ENCODE peak calls at places on chromosomes 2 and 18, in four cellular contexts. Q is heart left ventricle, S is left lung, X is neuronal stem cell. B is an unnamed sample.
A peak's percentile ranks its signal among the peaks of the same experiment; 100 is the strongest.

GRCh38 chr2:222745836-222746559 is 74.5 kb downstream of the MOGAT1 start:
- DNase-seq in Q (no peak), X (no peak), S (no peak), B (no peak)

GRCh38 chr2:174753038-174753633 is 11.1 kb downstream of the CHRNA1 start:
- DNase-seq in S (no peak), X (no peak), Q (no peak), B (no peak)

GRCh38 chr2:35495182-35495581 is 860.4 kb upstream of the CRIM1 start:
- DNase-seq in Q (no peak), S (no peak), X (no peak), B (no peak)

GRCh38 chr2:130844161-130844560 is 7.4 kb downstream of the ARHGEF4 start:
- DNase-seq in S (peak; percentile 70), Q (no peak), X (no peak), B (no peak)

GRCh38 chr18:41828137-41828536 is 126.9 kb upstream of the PIK3C3 start:
- DNase-seq in S (no peak), Q (no peak), X (no peak), B (no peak)

GRCh38 chr2:226898925-226899324 is 63.1 kb downstream of the RHBDD1 start:
- DNase-seq in X (no peak), Q (no peak), S (no peak), B (no peak)

GRCh38 chr2:164913640-164914346 is 41.5 kb downstream of the SLC38A11 start:
- DNase-seq in X (no peak), Q (no peak), S (no peak), B (no peak)

GRCh38 chr2:123953848-123954247 is 71.2 kb upstream of the CNTNAP5 start:
- DNase-seq in S (no peak), Q (no peak), X (no peak), B (no peak)

GRCh38 chr2:228548230-228548629 is 366.7 kb upstream of the SPHKAP start:
- DNase-seq in S (no peak), X (no peak), Q (no peak), B (no peak)

GRCh38 chr2:124112966-124113365 is 87.9 kb downstream of the CNTNAP5 start:
- DNase-seq in S (no peak), X (no peak), Q (no peak), B (no peak)

GRCh38 chr2:181465686-181466375 is 8.6 kb downstream of the ITGA4 start:
- DNase-seq in X (no peak), Q (no peak), S (no peak), B (no peak)

GRCh38 chr2:176795823-176796222 is 416.8 kb upstream of the HNRNPA3 start:
- DNase-seq in S (no peak), Q (no peak), X (no peak), B (no peak)

GRCh38 chr2:238505119-238505891 is 78.6 kb downstream of the ASB1 start:
- DNase-seq in S (no peak), Q (no peak), X (no peak), B (no peak)

GRCh38 chr2:63667132-63667531 is 78.4 kb downstream of the MDH1 start:
- DNase-seq in X (no peak), Q (no peak), S (no peak), B (no peak)

GRCh38 chr2:62817995-62818713 is 112.6 kb downstream of the EHBP1 start:
- DNase-seq in X (no peak), Q (no peak), S (no peak), B (no peak)

GRCh38 chr2:1838426-1838825 is 94.1 kb upstream of the PXDN start:
- DNase-seq in X (no peak), Q (no peak), S (no peak), B (no peak)

GRCh38 chr2:8144785-8145184 is 537.1 kb upstream of the ID2 start:
- DNase-seq in X (no peak), S (no peak), Q (no peak), B (no peak)

GRCh38 chr2:50346104-50346503 is 685.8 kb downstream of the NRXN1 start:
- DNase-seq in X (peak; percentile 58), Q (no peak), S (peak; percentile 60), B (no peak)

GRCh38 chr2:103367877-103368276 is 606.0 kb downstream of the TMEM182 start:
- DNase-seq in X (no peak), Q (no peak), S (no peak), B (no peak)

GRCh38 chr2:157355618-157356017 is 30.0 kb upstream of the ERMN start:
- DNase-seq in S (no peak), X (no peak), Q (no peak), B (no peak)

GRCh38 chr2:147538088-147538487 is 306.7 kb upstream of the ACVR2A start:
- DNase-seq in X (no peak), S (no peak), Q (no peak), B (no peak)

GRCh38 chr18:60024857-60025256 is 125.1 kb downstream of the PMAIP1 start:
- DNase-seq in Q (no peak), S (no peak), X (no peak), B (no peak)

GRCh38 chr2:46780801-46781445 is 134.7 kb downstream of the MCFD2 start:
- DNase-seq in Q (peak; percentile 75), X (no peak), S (peak; percentile 65), B (no peak)

GRCh38 chr2:109407401-109408335 is 206.1 kb downstream of the SEPTIN10 start:
- DNase-seq in X (no peak), S (no peak), Q (no peak), B (no peak)

GRCh38 chr2:46555011-46555410 is 75.6 kb downstream of the TMEM247 start:
- DNase-seq in S (no peak), Q (no peak), X (no peak), B (peak; percentile 81)

GRCh38 chr2:16613475-16613874 is 52.2 kb downstream of the CYRIA start:
- DNase-seq in S (no peak), Q (no peak), X (no peak), B (no peak)

GRCh38 chr18:3584897-3585460 is 135.0 kb downstream of the TGIF1 start:
- DNase-seq in Q (no peak), X (no peak), S (no peak), B (no peak)

GRCh38 chr18:22728016-22728415 is 205.1 kb upstream of the RBBP8 start:
- DNase-seq in X (no peak), S (no peak), Q (no peak), B (no peak)

GRCh38 chr2:165778653-165779451 is 15.2 kb downstream of the GALNT3 start:
- DNase-seq in X (no peak), S (peak; percentile 60), Q (no peak), B (no peak)

GRCh38 chr2:170455617-170456426 is 259.3 kb upstream of the SP5 start:
- DNase-seq in Q (no peak), X (no peak), S (no peak), B (no peak)

GRCh38 chr18:10072659-10073309 is 159.0 kb downstream of the VAPA start:
- DNase-seq in Q (no peak), S (no peak), X (no peak), B (no peak)

GRCh38 chr2:56444339-56444738 is 260.5 kb downstream of the CCDC85A start:
- DNase-seq in Q (peak; percentile 43), S (no peak), X (no peak), B (no peak)

GRCh38 chr2:219028141-219028540 is 13.2 kb downstream of the CFAP65 start:
- DNase-seq in S (no peak), X (no peak), Q (no peak), B (no peak)

GRCh38 chr2:219028996-219029828 is 12.1 kb downstream of the CFAP65 start:
- DNase-seq in X (no peak), S (no peak), Q (no peak), B (no peak)

GRCh38 chr2:219025637-219026585 is 15.4 kb downstream of the CFAP65 start:
- DNase-seq in Q (no peak), S (no peak), X (no peak), B (no peak)

GRCh38 chr2:219026946-219027345 is 14.4 kb downstream of the CFAP65 start:
- DNase-seq in X (no peak), S (no peak), Q (no peak), B (no peak)

DNA sequence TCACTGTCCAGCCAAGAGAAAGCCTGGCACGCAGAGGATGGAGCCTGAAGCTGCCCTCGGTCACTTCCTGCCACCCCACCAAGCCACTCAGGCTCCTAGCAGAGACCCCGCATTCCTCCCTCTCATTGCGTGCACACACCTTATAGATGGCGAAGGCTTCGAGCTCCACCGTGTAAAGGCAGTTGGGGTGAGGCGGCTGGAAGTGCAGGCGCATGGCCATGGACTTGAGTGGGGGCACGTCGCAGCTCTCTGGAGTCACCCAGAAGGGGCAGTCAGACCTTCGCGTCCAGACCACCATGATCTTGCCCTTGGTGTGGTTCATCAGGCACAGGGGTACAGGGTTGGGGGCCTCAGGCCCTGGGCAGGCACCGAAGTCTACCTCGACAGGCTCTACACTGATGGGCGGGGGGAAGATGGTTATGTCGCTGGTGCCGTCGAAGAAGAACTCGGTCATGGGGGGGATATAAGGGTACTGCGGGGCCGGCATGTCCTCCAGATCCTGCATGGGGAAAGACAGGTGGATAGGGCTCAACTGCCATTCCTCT is 13.7 kb downstream of the CFAP65 start:
- DNase-seq in Q (no peak), X (no peak), S (no peak), B (no peak)
- H3K27ac ChIP-seq in Q (no peak overlapping the region), X (no peak overlapping the region), S (no peak overlapping the region), B (no peak overlapping the region)

DNA sequence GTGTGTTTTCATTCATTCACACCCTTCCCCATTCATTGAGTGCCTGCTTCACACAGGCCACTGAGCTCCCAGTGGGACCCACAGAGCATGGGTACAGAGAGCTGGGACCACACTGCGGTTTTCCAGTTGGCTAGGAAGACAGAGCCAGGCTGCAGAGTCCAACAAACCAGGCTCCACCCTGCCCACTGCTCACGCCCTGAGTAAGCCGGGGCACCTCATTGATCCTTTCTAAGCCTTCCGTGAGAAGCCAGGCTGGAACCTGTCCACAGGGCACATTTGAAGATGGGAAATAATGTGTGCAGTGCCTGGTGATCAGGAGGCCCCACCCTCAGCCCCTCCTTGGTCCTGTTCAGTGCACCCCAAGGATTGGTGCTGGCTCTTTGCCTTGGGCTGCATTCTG is 13.5 kb downstream of the KCNIP3 start:
- DNase-seq in Q (no peak), S (no peak), X (no peak), B (no peak)
- H3K9me3 ChIP-seq in Q (no peaks in the 10 kb centered on the region), S (no peaks in the 10 kb centered on the region), X (no peaks in the 10 kb centered on the region), B (no peaks in the 10 kb centered on the region)

DNA sequence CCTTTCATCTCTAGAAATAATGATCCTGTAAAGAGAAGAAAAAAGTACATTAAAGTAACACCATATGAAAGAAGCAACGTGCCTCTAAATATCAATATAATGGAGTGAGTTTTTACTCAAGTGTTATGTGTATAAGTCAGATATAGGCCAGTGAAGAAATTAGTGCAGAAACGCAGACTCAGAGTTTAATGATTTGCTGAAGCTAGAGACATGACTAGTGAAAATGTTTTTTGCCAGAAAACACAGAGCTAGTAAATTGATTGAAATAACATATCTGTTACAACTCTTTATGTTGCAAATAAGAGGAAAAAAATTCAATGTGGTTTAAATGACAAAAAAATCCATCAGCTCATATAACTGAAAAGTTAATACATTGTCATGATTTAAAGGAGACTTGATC is 217.2 kb upstream of the NXPH2 start:
- DNase-seq in Q (no peak), S (no peak), X (no peak), B (no peak)
- H3K27ac ChIP-seq in Q (no peak overlapping the region), S (no peak overlapping the region), X (no peak overlapping the region), B (no peak overlapping the region)

DNA sequence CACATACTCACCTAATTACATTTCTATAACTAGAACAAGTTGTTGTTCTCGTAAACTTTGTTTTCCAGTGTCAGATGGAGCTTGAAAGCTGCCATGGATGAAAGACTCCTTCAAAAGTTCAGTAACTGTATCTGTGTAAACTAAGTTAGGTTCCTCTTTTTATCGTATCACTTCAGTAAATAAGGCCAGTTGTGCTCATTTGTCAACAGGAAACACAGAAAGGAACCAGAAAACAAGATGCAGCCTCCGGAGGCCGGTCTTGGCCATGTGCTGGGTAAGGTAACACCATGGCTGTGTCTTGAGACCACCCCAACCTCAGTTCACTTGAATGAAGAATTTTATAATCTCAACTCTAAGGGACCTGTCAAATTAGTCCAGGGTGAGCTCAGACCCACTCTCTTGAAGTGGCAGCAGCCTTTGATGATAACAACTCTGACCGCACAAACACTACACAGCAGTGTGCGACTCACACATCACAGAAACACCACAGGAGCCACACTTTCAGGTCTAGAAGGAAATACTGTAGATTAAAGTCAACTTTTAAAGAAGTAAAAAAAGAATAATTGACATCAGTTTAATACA is 213.8 kb downstream of the AFF3 start:
- DNase-seq in Q (no peak), X (no peak), S (no peak), B (no peak)
- H3K9me3 ChIP-seq in Q (no peaks in the 10 kb centered on the region), X (no peaks in the 10 kb centered on the region), S (no peaks in the 10 kb centered on the region), B (no peaks in the 10 kb centered on the region)

B was measured in vagina.